ENCODE peak calls at places on chromosomes 4 and X, in five cellular contexts. S is sciatic nerve; E is activated T-helper 9 cell treated with anti-CD3 and anti-CD28 coated beads, Interleukin-2, amount 50 U/mL, for 16 hours; B is OCI-LY7; Q is tibial nerve. Y is an unnamed sample.

GRCh38 chr4:84126061-84126787 is 372.9 kb downstream of the NKX6-1 start:
- DNase-seq in E (no peak), B (no peak), S (no peak), Q (no peak), Y (no peak)

GRCh38 chr4:155207534-155208257 is 740 bp upstream of the NPY2R start:
- DNase-seq in Q (no peak), S (no peak), B (no peak), E (no peak), Y (no peak)

GRCh38 chr4:118742050-118742449 is 56.9 kb downstream of the METTL14 start:
- DNase-seq in S (no peak), Q (no peak), E (no peak), B (no peak), Y (no peak)

GRCh38 chrX:107730991-107731766 is 44.4 kb downstream of the TSC22D3 start:
- DNase-seq in B (no peak), E (no peak), Q (no peak), S (no peak), Y (no peak)

GRCh38 chr4:128600410-128600809 is 209.1 kb upstream of the JADE1 start:
- DNase-seq in S (no peak), E (no peak), Q (peak; percentile 25), B (no peak), Y (no peak)

GRCh38 chrX:20479048-20479447 is 212.3 kb upstream of the RPS6KA3 start:
- DNase-seq in E (no peak), S (no peak), Q (no peak), B (no peak), Y (no peak)

GRCh38 chr4:174626310-174627022 is 104.2 kb upstream of the HPGD start:
- DNase-seq in E (no peak), S (no peak), Q (no peak), B (no peak), Y (no peak)

GRCh38 chr4:25101836-25102235 is 58.4 kb downstream of the SEPSECS start:
- DNase-seq in S (no peak), E (no peak), B (no peak), Q (no peak), Y (no peak)

Y was measured in CD8-positive, alpha-beta T cell.